ENCODE peak calls at places on chromosomes 13 and 19, in five cellular contexts. K is spleen, C is left ventricle myocardium inferior, R is thoracic aorta, M is fibroblast of mammary gland. I is an unnamed sample.

GRCh38 chr13:52707375-52707774 is 32.2 kb downstream of the CNMD start:
- DNase-seq in K (no peak), R (no peak), M (no peak), C (no peak), I (no peak)

GRCh38 chr13:34294483-34295129 is 476.7 kb downstream of the RFC3 start:
- DNase-seq in C (peak), M (no peak), K (no peak), R (no peak), I (no peak)

GRCh38 chr19:23075031-23075733 is 41.6 kb upstream of the ZNF730 start:
- DNase-seq in K (peak), C (peak), M (peak), R (no peak), I (peak)

GRCh38 chr19:11554160-11554559 is 4.9 kb downstream of the ELOF1 start:
- DNase-seq in R (no peak), K (no peak), C (no peak), M (no peak), I (no peak)

GRCh38 chr19:17001603-17002183 is 24.9 kb downstream of the CPAMD8 start:
- DNase-seq in R (no peak), K (peak), M (no peak), C (no peak), I (no peak)

GRCh38 chr19:30529876-30530275 is 157.7 kb downstream of the ZNF536 start:
- DNase-seq in M (no peak), R (no peak), C (no peak), K (no peak), I (no peak)

GRCh38 chr13:110409581-110409992 is 102.5 kb downstream of the COL4A2 start:
- DNase-seq in C (no peak), K (no peak), M (peak), R (no peak), I (no peak)

GRCh38 chr13:100517706-100518105 is 70.9 kb downstream of the GGACT start:
- DNase-seq in R (no peak), C (no peak), K (no peak), M (no peak), I (no peak)

GRCh38 chr19:53906211-53907192 is 2.6 kb upstream of the CACNG7 start:
- DNase-seq in C (peak), K (peak), M (peak), R (no peak), I (no peak)

GRCh38 chr13:109729031-109729870 is 57.1 kb downstream of the IRS2 start:
- DNase-seq in M (no peak), K (no peak), C (no peak), R (no peak), I (no peak)

GRCh38 chr13:75946746-75947397 is 310.7 kb downstream of the LMO7 start:
- DNase-seq in K (no peak), C (no peak), M (no peak), R (no peak), I (no peak)

GRCh38 chr19:17114414-17114831 is 38.8 kb downstream of the MYO9B start:
- DNase-seq in M (peak), R (no peak), K (no peak), C (no peak), I (no peak)

GRCh38 chr19:39341122-39341719 is 1.0 kb upstream of the SAMD4B start:
- DNase-seq in M (no peak), R (no peak), K (peak), C (peak), I (no peak)

GRCh38 chr13:37306778-37307544 is 201.5 kb upstream of the CSNK1A1L start:
- DNase-seq in M (peak), C (no peak), R (no peak), K (no peak), I (no peak)

GRCh38 chr19:35184884-35185283 is 30.3 kb downstream of the FXYD5 start:
- DNase-seq in C (no peak), M (no peak), R (no peak), K (no peak), I (no peak)

GRCh38 chr13:51849145-51850101 is 4.4 kb upstream of the TMEM272 start:
- DNase-seq in C (peak), R (no peak), M (peak), K (no peak), I (no peak)

GRCh38 chr13:114063545-114064515 is 68.6 kb downstream of the RASA3 start:
- DNase-seq in K (peak), R (peak), C (peak), M (peak), I (no peak)

GRCh38 chr19:41957838-41958366 is 1.2 kb downstream of the RABAC1 start:
- DNase-seq in K (peak), R (no peak), C (peak), M (peak), I (no peak)

DNA sequence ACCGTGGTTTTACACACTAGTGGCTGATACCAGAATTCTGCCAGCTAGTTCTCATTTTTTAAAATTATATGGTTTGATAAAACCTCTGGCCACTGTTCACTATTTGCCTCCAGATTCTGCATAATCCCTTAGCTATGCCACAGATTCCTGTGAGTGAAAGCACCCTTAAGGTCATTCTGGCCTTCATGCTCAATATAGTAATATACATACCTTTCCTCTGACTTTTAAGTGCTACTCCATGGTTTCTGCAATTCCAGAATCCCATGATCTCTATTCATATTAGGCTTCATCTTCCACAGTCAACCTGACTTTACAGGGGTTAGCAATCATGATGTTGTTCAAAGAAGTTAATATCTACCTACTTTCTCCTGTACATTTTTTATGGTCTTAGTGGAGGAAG is 274.1 kb upstream of the EDNRB start:
- DNase-seq in K (no peak), M (peak), C (no peak), R (no peak), I (no peak)
- TF ChIP-seq CTCF in K (no peak), M (no peak), C (no peak), R (no peak), I (no peak)

GRCh38 chr19:18832331-18833140 is 777 bp downstream of the UPF1 start:
- DNase-seq in C (no peak), K (peak), R (no peak), M (peak), I (no peak)
- TF ChIP-seq CTCF in C (no peak), K (no peak), R (no peak), M (peak), I (no peak)

GRCh38 chr13:45121421-45121820 is 1.1 kb downstream of the GTF2F2 start:
- DNase-seq in K (no peak), M (peak), C (no peak), R (no peak), I (no peak)

GRCh38 chr13:45122941-45123340 is 2.6 kb downstream of the GTF2F2 start:
- DNase-seq in K (no peak), R (no peak), M (no peak), C (no peak), I (no peak)

GRCh38 chr13:45120967-45121366 is 657 bp downstream of the GTF2F2 start:
- DNase-seq in K (no peak), M (no peak), R (no peak), C (no peak), I (no peak)

GRCh38 chr13:45119469-45119989 is 781 bp upstream of the GTF2F2 start:
- DNase-seq in K (no peak), M (peak), R (no peak), C (no peak), I (no peak)

GRCh38 chr13:45119990-45120864 is at the start of gene GTF2F2:
- DNase-seq in K (peak), M (peak), C (peak), R (peak), I (peak)
- TF ChIP-seq CTCF in K (no peak), M (no peak), C (no peak), R (no peak), I (no peak)

DNA sequence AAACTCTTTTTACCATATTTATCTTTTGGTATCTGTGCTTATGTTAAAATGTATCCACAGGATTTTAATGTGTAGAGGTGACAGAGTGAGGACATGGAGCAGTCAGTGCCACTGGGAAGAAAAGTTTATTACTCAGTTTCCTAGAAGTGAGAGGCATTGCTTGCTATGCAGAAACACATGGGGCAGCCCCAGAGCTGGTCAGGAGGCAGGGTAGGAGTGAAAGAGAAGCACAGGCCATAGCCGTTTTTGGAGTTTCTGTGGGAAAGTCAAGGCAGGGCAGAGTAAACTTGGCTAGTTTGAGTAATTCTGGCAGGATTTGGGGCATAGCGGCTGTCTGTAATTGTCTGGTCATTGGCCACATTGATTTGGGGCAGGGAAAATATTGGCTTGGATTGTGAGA is 370.9 kb downstream of the FGF9 start:
- DNase-seq in C (no peak), M (no peak), R (no peak), K (no peak), I (no peak)
- TF ChIP-seq CTCF in C (no peak), M (no peak), R (no peak), K (no peak), I (no peak)

DNA sequence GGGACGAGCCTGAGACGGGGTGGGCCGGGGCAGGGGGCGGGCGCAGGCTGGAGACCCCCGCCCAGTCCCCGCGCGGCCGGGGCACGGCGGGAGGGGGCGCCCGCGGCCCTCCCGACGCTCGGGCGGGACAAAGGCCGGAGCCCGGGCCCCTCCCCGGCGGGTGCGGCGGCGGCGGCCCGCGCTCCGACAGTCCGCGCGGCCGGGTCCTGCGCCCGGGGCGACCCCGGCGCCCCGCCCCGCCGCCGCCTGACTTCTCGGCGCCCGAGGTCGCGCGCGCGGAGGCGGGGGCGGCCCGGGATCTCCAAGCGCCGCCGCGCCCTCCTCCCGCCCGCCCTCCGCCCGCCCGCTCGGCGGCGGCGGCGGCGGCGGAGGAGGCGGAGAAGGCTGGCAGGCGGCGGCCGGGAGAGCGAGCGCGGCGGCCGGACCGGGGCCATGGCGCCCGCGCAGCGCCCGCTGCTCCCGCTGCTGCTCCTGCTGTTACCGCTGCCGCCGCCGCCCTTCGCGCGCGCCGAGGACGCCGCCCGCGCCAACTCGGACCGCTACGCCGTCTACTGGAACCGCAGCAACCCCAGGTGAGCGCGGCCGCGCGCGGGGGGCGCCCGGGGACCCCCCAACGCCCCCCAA is at the start of gene EFNA2:
- DNase-seq in R (no peak), K (no peak), M (no peak), C (no peak), I (no peak)
- TF ChIP-seq CTCF in R (no peak), K (no peak), M (no peak), C (no peak), I (no peak)

GRCh38 chr19:49349567-49349966 is 12.6 kb downstream of the TEAD2 start:
- DNase-seq in R (no peak), M (no peak), K (no peak), C (no peak), I (no peak)

GRCh38 chr19:49347191-49347590 is 12.0 kb downstream of the CD37 start:
- DNase-seq in K (peak), M (no peak), C (no peak), R (no peak), I (no peak)

GRCh38 chr19:49344516-49345423 is 9.6 kb downstream of the CD37 start:
- DNase-seq in K (peak), R (no peak), C (no peak), M (no peak), I (no peak)

GRCh38 chr19:49348305-49349188 is 13.3 kb downstream of the CD37 start:
- DNase-seq in R (no peak), C (no peak), M (no peak), K (peak), I (no peak)

GRCh38 chr19:49347835-49348234 is 12.6 kb downstream of the CD37 start:
- DNase-seq in M (peak), C (no peak), R (no peak), K (peak), I (no peak)
- TF ChIP-seq CTCF in M (peak), C (no peak), R (peak), K (no peak), I (no peak)

GRCh38 chr13:46717275-46717674 is 79.7 kb downstream of the ESD start:
- DNase-seq in R (no peak), M (no peak), C (no peak), K (no peak), I (no peak)

GRCh38 chr13:46720189-46720588 is 76.8 kb downstream of the ESD start:
- DNase-seq in R (no peak), K (no peak), M (no peak), C (no peak), I (no peak)

GRCh38 chr13:46716821-46717220 is 80.1 kb downstream of the ESD start:
- DNase-seq in K (no peak), C (no peak), M (no peak), R (no peak), I (no peak)

GRCh38 chr13:46712524-46712923 is 84.4 kb downstream of the ESD start:
- DNase-seq in R (no peak), C (no peak), K (no peak), M (no peak), I (no peak)

DNA sequence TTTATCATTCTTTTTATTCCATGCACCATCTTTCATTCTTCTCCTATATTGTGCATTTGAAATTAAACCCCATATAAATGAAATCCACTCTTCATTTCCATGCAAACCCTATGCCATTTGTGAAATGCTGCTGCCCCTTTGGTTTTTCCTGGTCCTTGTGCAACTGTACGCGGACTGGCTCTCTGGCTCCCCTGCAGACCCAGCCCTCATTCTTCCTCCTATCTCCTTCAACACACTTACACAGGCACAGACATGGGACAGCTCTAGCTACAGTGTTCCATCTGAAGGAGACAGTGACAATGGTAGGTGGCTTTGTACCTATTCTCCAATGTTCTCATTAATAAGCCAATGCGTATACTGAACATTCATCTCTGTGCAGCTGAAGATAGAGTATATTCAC is 81.6 kb downstream of the ESD start:
- DNase-seq in K (no peak), M (no peak), R (no peak), C (no peak), I (no peak)
- TF ChIP-seq CTCF in K (no peak), M (no peak), R (no peak), C (no peak), I (no peak)